ENCODE peak calls at places on chromosomes 6 and 20, in seven cellular contexts. P is neuronal stem cell; K is D341Med; V is lung; H is activated T-cell treated with anti-CD3 and anti-CD28 coated beads, Interleukin-2, amount 50 U/mL, for 4 hours; A is anterior cingulate cortex; E is RPMI7951. I is an unnamed sample.
A peak's percentile ranks its signal among the peaks of the same experiment; 100 is the strongest.

GRCh38 chr6:26394289-26394688 is 7.8 kb upstream of the BTN3A1 start:
- DNase-seq in V (no peak), E (peak; percentile 79), H (no peak), A (no peak), P (no peak), K (no peak), I (no peak)

GRCh38 chr6:135300576-135300975 is 119.5 kb downstream of the MYB start:
- DNase-seq in A (no peak), E (no peak), V (no peak), P (no peak), H (no peak), K (no peak), I (no peak)

GRCh38 chr6:166024252-166024651 is 143.4 kb downstream of the TBXT start:
- DNase-seq in H (no peak), V (no peak), K (no peak), A (no peak), E (no peak), P (no peak), I (no peak)

GRCh38 chr6:7146079-7146828 is 38.5 kb downstream of the RREB1 start:
- DNase-seq in V (peak; percentile 53), A (no peak), H (no peak), K (no peak), E (peak; percentile 69), P (no peak), I (no peak)

GRCh38 chr20:17854307-17854903 is 114.2 kb downstream of the SNX5 start:
- DNase-seq in P (no peak), E (peak; percentile 70), H (no peak), A (no peak), V (no peak), K (no peak), I (no peak)

GRCh38 chr20:51188941-51189340 is 166.0 kb upstream of the KCNG1 start:
- DNase-seq in K (no peak), H (no peak), P (no peak), V (no peak), E (no peak), A (no peak), I (no peak)

GRCh38 chr6:17984822-17985660 is 2.4 kb downstream of the KIF13A start:
- DNase-seq in A (no peak), P (no peak), E (peak; percentile 14), V (no peak), K (no peak), H (no peak), I (no peak)

GRCh38 chr20:62419759-62420158 is 7.6 kb downstream of the RBBP8NL start:
- DNase-seq in E (no peak), H (no peak), P (no peak), A (no peak), K (no peak), V (no peak), I (no peak)

GRCh38 chr6:111601875-111602274 is 3.8 kb downstream of the TRAF3IP2 start:
- DNase-seq in K (no peak), E (peak; percentile 66), V (no peak), H (no peak), P (no peak), A (peak; percentile 35), I (no peak)

GRCh38 chr6:41334482-41335023 is 855 bp upstream of the NCR2 start:
- DNase-seq in V (no peak), K (no peak), H (no peak), E (no peak), P (no peak), A (no peak), I (no peak)

GRCh38 chr20:59723607-59724456 is 119.5 kb downstream of the PHACTR3 start:
- DNase-seq in A (no peak), K (no peak), V (no peak), H (no peak), E (peak; percentile 8), P (no peak), I (no peak)

GRCh38 chr20:2688041-2688591 is 4.5 kb upstream of the EBF4 start:
- DNase-seq in P (no peak), K (peak; percentile 72), V (peak; percentile 42), A (no peak), E (peak; percentile 45), H (peak; percentile 72), I (no peak)

GRCh38 chr6:75932067-75932466 is 140.4 kb downstream of the IMPG1 start:
- DNase-seq in H (no peak), K (peak; percentile 67), E (peak; percentile 34), P (peak; percentile 51), A (peak; percentile 39), V (no peak), I (peak; percentile 33)

GRCh38 chr6:10237284-10238043 is 177.4 kb downstream of the TFAP2A start:
- DNase-seq in K (no peak), A (no peak), H (no peak), P (no peak), E (peak; percentile 93), V (no peak), I (no peak)

GRCh38 chr6:124463271-124463670 is 499.0 kb upstream of the RNF217 start:
- DNase-seq in A (no peak), K (no peak), V (no peak), H (no peak), P (no peak), E (no peak), I (no peak)

GRCh38 chr6:15293674-15294073 is 47.8 kb downstream of the JARID2 start:
- DNase-seq in V (no peak), A (no peak), K (no peak), P (no peak), H (no peak), E (no peak), I (no peak)

GRCh38 chr20:49171928-49172327 is 16.2 kb downstream of the STAU1 start:
- DNase-seq in K (no peak), P (no peak), A (no peak), E (no peak), V (no peak), H (no peak), I (no peak)

GRCh38 chr20:11130554-11131166 is 456.9 kb upstream of the JAG1 start:
- DNase-seq in V (no peak), A (no peak), P (no peak), K (no peak), E (no peak), H (no peak), I (no peak)

GRCh38 chr6:56891754-56892153 is 63.2 kb upstream of the BEND6 start:
- DNase-seq in A (no peak), E (peak; percentile 53), H (no peak), P (no peak), K (no peak), V (no peak), I (no peak)

GRCh38 chr20:31527266-31527665 is 13.0 kb downstream of the HM13 start:
- DNase-seq in P (no peak), K (no peak), E (no peak), H (no peak), V (no peak), A (no peak), I (no peak)

GRCh38 chr6:89350281-89351037 is 2.1 kb downstream of the UBE2J1 start:
- DNase-seq in P (no peak), A (no peak), K (no peak), H (no peak), V (no peak), E (peak; percentile 31), I (no peak)

GRCh38 chr6:33192671-33193602 is 670 bp upstream of the COL11A2 start:
- DNase-seq in K (no peak), A (peak; percentile 66), V (no peak), E (peak; percentile 31), H (peak; percentile 34), P (no peak), I (no peak)

GRCh38 chr20:18543932-18544331 is 23.3 kb upstream of the SMIM26 start:
- DNase-seq in A (no peak), H (no peak), V (no peak), K (no peak), P (no peak), E (no peak), I (no peak)

GRCh38 chr20:37987602-37988290 is 45.5 kb downstream of the TTI1 start:
- DNase-seq in K (no peak), A (no peak), H (no peak), E (peak; percentile 35), P (no peak), V (no peak), I (no peak)

GRCh38 chr6:7122684-7123083 is 14.9 kb downstream of the RREB1 start:
- DNase-seq in P (no peak), V (no peak), E (no peak), A (no peak), K (no peak), H (no peak), I (no peak)

GRCh38 chr6:168558686-168559085 is 117.7 kb downstream of the SMOC2 start:
- DNase-seq in H (no peak), P (no peak), E (no peak), A (no peak), V (no peak), K (no peak), I (no peak)

GRCh38 chr20:56443654-56444540 is 24.5 kb upstream of the RTF2 start:
- DNase-seq in K (no peak), P (no peak), A (no peak), H (no peak), E (peak; percentile 93), V (no peak), I (no peak)

GRCh38 chr20:5145365-5146301 is 18.8 kb downstream of the CDS2 start:
- DNase-seq in P (no peak), H (no peak), E (no peak), V (no peak), K (no peak), A (no peak), I (no peak)

GRCh38 chr20:44733341-44734069 is 12.2 kb upstream of the KCNK15 start:
- DNase-seq in H (peak; percentile 45), V (peak; percentile 74), P (peak; percentile 47), E (peak; percentile 72), A (peak; percentile 87), K (peak; percentile 82), I (no peak)

GRCh38 chr20:13857304-13857703 is 72.5 kb downstream of the NDUFAF5 start:
- DNase-seq in H (no peak), E (no peak), A (no peak), P (no peak), K (no peak), V (peak; percentile 52), I (no peak)

GRCh38 chr20:46568570-46569129 is 18.2 kb upstream of the OCSTAMP start:
- DNase-seq in P (no peak), A (peak; percentile 90), E (peak; percentile 92), K (no peak), H (no peak), V (peak; percentile 78), I (no peak)

GRCh38 chr6:4658486-4658885 is 117.7 kb upstream of the CDYL start:
- DNase-seq in E (no peak), H (no peak), A (no peak), V (no peak), P (no peak), K (no peak), I (no peak)

GRCh38 chr20:51095755-51096509 is 73.0 kb upstream of the KCNG1 start:
- DNase-seq in A (peak; percentile 26), K (no peak), V (no peak), P (peak; percentile 38), E (peak; percentile 31), H (no peak), I (no peak)

GRCh38 chr20:63091901-63092659 is 85.3 kb upstream of the BHLHE23 start:
- DNase-seq in K (peak; percentile 33), H (peak; percentile 2), A (no peak), P (no peak), V (no peak), E (no peak), I (no peak)

GRCh38 chr20:49916146-49917002 is 1.0 kb upstream of the SPATA2 start:
- DNase-seq in V (no peak), A (no peak), E (peak; percentile 77), P (no peak), K (no peak), H (no peak), I (no peak)

GRCh38 chr6:170025341-170026271 is 265.3 kb downstream of the DLL1 start:
- DNase-seq in E (no peak), A (no peak), H (no peak), V (no peak), P (no peak), K (no peak), I (no peak)

I was measured in iPS DF 6.9.